ENCODE peak calls at places on chromosomes 13 and 19, in six cellular contexts. A is A549, D is GM12878, E is SK-N-SH, W is K562, U is HepG2. C is an unnamed sample.

GRCh38 chr19:44764975-44765948 is 12.4 kb upstream of the CBLC start:
- DNase-seq in A (peak; percentile 89), E (no peak), D (no peak), W (no peak), U (peak; percentile 91), C (no peak)

GRCh38 chr13:107518292-107518691 is 697.0 kb downstream of the LIG4 start:
- DNase-seq in A (no peak), U (no peak), E (no peak), W (no peak), D (no peak), C (peak; percentile 48)

GRCh38 chr13:24698686-24699085 is 18.5 kb downstream of the ATP12A start:
- DNase-seq in E (no peak), A (no peak), W (no peak), D (no peak), U (no peak), C (no peak)

GRCh38 chr19:38247734-38248268 is 8.4 kb downstream of the PPP1R14A start:
- DNase-seq in W (no peak), U (peak; percentile 80), D (no peak), E (no peak), A (no peak), C (no peak)

GRCh38 chr13:64278493-64278892 is 2862.8 kb upstream of the PCDH20 start:
- DNase-seq in A (no peak), D (no peak), U (no peak), W (no peak), E (no peak), C (peak; percentile 78)

GRCh38 chr19:8361921-8362793 is 1.8 kb upstream of the ANGPTL4 start:
- DNase-seq in A (peak; percentile 97), E (peak; percentile 84), W (no peak), U (peak; percentile 83), D (no peak), C (peak; percentile 99)

GRCh38 chr13:21022694-21023325 is 38.6 kb downstream of the LATS2 start:
- DNase-seq in A (no peak), W (peak; percentile 11), U (peak; percentile 23), E (peak; percentile 47), D (no peak), C (no peak)

GRCh38 chr19:38062959-38063786 is 156.2 kb downstream of the SIPA1L3 start:
- DNase-seq in E (peak; percentile 87), W (peak; percentile 42), A (no peak), U (no peak), D (no peak), C (peak; percentile 65)

GRCh38 chr13:43522788-43523187 is 264.0 kb downstream of the ENOX1 start:
- DNase-seq in U (no peak), A (no peak), D (no peak), W (no peak), E (no peak), C (peak; percentile 26)

GRCh38 chr19:51889934-51890333 is 2.2 kb upstream of the ZNF577 start:
- DNase-seq in D (no peak), E (no peak), A (no peak), W (no peak), U (no peak), C (no peak)
- H3K9me3 ChIP-seq in D (peaks cover 39% of the 10 kb centered on the region), E (peaks cover 45% of the 10 kb centered on the region), A (peaks cover 91% of the 10 kb centered on the region), W (peaks cover 41% of the 10 kb centered on the region), U (peaks cover 62% of the 10 kb centered on the region), C (peaks cover 24% of the 10 kb centered on the region)

GRCh38 chr13:35914662-35915061 is 216.5 kb downstream of the DCLK1 start:
- DNase-seq in W (no peak), U (no peak), A (no peak), D (no peak), E (no peak), C (no peak)

GRCh38 chr13:35917252-35917941 is 213.8 kb downstream of the DCLK1 start:
- DNase-seq in D (no peak), E (no peak), A (no peak), W (no peak), U (no peak), C (no peak)

GRCh38 chr13:35917942-35918645 is 213.1 kb downstream of the DCLK1 start:
- DNase-seq in E (no peak), A (no peak), W (no peak), U (no peak), D (no peak), C (peak; percentile 52)

GRCh38 chr13:35912841-35913240 is 218.3 kb downstream of the DCLK1 start:
- DNase-seq in U (no peak), A (no peak), W (no peak), D (no peak), E (no peak), C (no peak)

GRCh38 chr13:35916186-35916585 is 215.0 kb downstream of the DCLK1 start:
- DNase-seq in U (no peak), W (no peak), A (no peak), D (no peak), E (peak; percentile 30), C (no peak)
- TF ChIP-seq SMC3 in U (no peak), W (no peak), A (no peak), D (no peak), E (no peak), C (no peak)

GRCh38 chr19:12255372-12255771 is 39.3 kb downstream of the ZNF44 start:
- DNase-seq in E (no peak), W (no peak), U (no peak), D (no peak), A (no peak), C (no peak)
- H3K9me3 ChIP-seq in E (peaks cover 5% of the 10 kb centered on the region), W (no peaks in the 10 kb centered on the region), U (no peaks in the 10 kb centered on the region), D (no peaks in the 10 kb centered on the region), A (no peaks in the 10 kb centered on the region), C (peaks cover 34% of the 10 kb centered on the region)

DNA sequence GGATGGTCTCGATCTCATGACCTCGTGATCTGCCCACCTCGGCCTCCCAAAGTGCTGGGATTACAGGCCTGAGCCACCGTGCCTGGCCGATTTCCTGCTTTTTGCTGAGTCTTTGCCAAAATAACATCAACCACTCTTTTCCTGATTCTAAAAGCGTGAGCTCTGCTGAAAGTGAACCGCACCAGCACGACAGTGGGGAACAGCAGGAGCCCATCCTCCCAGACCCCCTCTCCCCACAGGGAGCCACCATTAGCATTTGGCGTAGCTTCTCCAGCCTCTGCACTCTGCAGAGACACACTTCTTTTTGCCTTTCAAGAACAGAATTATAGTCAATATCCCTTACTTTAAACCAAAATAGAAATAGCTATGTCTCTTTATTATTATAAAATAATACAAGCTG is 41.3 kb downstream of the MYH14 start:
- DNase-seq in A (no peak), U (no peak), D (no peak), E (no peak), W (no peak), C (no peak)
- TF ChIP-seq SMC3 in A (no peak), U (no peak), D (no peak), E (no peak), W (no peak), C (no peak)

DNA sequence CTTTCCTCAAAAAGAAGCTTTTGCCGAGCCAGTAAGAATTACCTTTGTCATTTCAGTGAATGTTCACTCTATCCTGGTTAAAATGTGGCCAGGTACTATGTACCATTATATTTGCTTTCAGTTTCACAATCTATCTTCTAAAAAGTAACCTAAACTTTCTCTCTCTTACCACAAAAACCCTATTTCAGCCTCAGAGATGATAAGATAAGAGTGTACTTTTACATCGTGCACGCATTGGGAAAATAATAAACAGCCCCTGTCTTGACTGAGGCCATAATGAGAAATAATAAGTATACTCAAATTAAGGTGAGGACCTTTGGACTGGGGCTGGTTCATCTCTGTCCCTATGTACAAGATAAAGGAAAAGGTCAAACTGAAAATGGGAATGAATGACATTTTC is 77.7 kb downstream of the ZNF726 start:
- DNase-seq in E (no peak), W (no peak), U (no peak), D (no peak), A (no peak), C (no peak)
- H3K9me3 ChIP-seq in E (no peaks in the 10 kb centered on the region), W (peaks cover 2% of the 10 kb centered on the region), U (peaks cover 80% of the 10 kb centered on the region), D (no peaks in the 10 kb centered on the region), A (peaks cover 41% of the 10 kb centered on the region), C (peaks cover 11% of the 10 kb centered on the region)

DNA sequence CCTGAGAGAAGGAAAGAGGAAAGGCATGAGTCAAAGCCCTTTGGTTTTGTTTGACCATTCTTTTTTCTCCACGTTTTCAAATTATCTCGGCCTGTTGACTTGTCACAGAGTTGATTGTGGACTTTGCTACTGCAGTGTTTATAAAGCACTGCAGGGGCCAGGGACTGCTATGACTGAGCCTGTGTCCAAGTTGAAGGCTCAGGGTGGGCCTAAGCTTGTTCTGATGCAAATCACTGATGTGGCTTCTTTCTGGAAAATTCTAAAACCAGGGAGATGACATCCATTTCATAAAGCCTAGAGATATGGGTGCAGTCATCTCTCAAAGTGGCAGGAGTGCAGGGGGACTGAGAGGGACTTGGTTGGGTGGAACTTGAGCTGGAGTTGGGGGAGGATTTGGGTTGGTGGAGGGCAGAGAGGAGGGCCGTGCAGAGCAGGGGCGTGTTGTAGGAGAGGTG is 1.2 kb upstream of the CXCL17 start:
- DNase-seq in W (no peak), D (no peak), E (no peak), U (peak; percentile 95), A (no peak), C (no peak)
- TF ChIP-seq SMC3 in W (no peak), D (no peak), E (no peak), U (no peak), A (no peak), C (no peak)